ENCODE peak calls at places on chromosomes 11 and 22, in five cellular contexts. R is A549, S is left ventricle myocardium inferior, O is cardiac fibroblast, A is psoas muscle. W is an unnamed sample.

GRCh38 chr11:36191941-36192340 is 97.3 kb downstream of the COMMD9 start:
- DNase-seq in R (no peak), S (no peak), O (no peak), A (no peak), W (no peak)

GRCh38 chr11:36362902-36363301 is 66.8 kb downstream of the PRR5L start:
- DNase-seq in R (no peak), S (no peak), O (peak; percentile 58), A (no peak), W (no peak)

GRCh38 chr22:50178871-50179869 is 6.5 kb upstream of the TRABD start:
- DNase-seq in R (no peak), S (no peak), O (no peak), A (no peak), W (no peak)

GRCh38 chr22:36198482-36198881 is 3.1 kb downstream of the APOL4 start:
- DNase-seq in R (no peak), S (no peak), O (no peak), A (no peak), W (no peak)

GRCh38 chr11:71927813-71928738 is at the start of gene XNDC1N:
- DNase-seq in R (peak; percentile 90), S (peak; percentile 47), O (peak; percentile 92), A (peak; percentile 58), W (peak; percentile 71)

GRCh38 chr22:19886605-19887250 is 32.1 kb upstream of the GNB1L start:
- DNase-seq in R (no peak), S (peak; percentile 17), O (peak; percentile 72), A (peak; percentile 25), W (no peak)

GRCh38 chr22:48498526-48499331 is 1328.9 kb downstream of the BRD1 start:
- DNase-seq in R (no peak), S (no peak), O (no peak), A (no peak), W (no peak)

GRCh38 chr22:40247976-40248375 is 70.3 kb downstream of the TNRC6B start:
- DNase-seq in R (no peak), S (no peak), O (no peak), A (no peak), W (no peak)

GRCh38 chr22:30114356-30114755 is 34.1 kb downstream of the HORMAD2 start:
- DNase-seq in R (no peak), S (no peak), O (no peak), A (no peak), W (no peak)

GRCh38 chr11:1844221-1845094 is 5.7 kb downstream of the TNNI2 start:
- DNase-seq in R (peak; percentile 50), S (peak; percentile 73), O (no peak), A (peak; percentile 63), W (peak; percentile 70)

GRCh38 chr22:27581688-27582087 is 219.9 kb downstream of the MN1 start:
- DNase-seq in R (no peak), S (peak; percentile 91), O (peak; percentile 43), A (peak; percentile 85), W (peak; percentile 52)

GRCh38 chr22:33831651-33832050 is 88.6 kb downstream of the LARGE1 start:
- DNase-seq in R (no peak), S (no peak), O (no peak), A (no peak), W (no peak)

GRCh38 chr11:118449316-118449918 is 13.1 kb downstream of the KMT2A start:
- DNase-seq in R (no peak), S (no peak), O (no peak), A (no peak), W (no peak)

GRCh38 chr11:118447423-118447822 is 11.1 kb downstream of the KMT2A start:
- DNase-seq in R (no peak), S (no peak), O (no peak), A (no peak), W (no peak)

GRCh38 chr11:118448294-118448693 is 12.0 kb downstream of the KMT2A start:
- DNase-seq in R (no peak), S (no peak), O (peak; percentile 69), A (no peak), W (no peak)

GRCh38 chr11:118450451-118450850 is 14.2 kb downstream of the KMT2A start:
- DNase-seq in R (no peak), S (no peak), O (no peak), A (no peak), W (no peak)
- H3K4me3 ChIP-seq in R (no peak overlapping the region), S (no peak overlapping the region), O (no peak overlapping the region), A (no peak overlapping the region), W (no peak overlapping the region)

GRCh38 chr22:31122532-31123291 is at the start of gene INPP5J:
- DNase-seq in R (peak; percentile 24), S (peak; percentile 59), O (peak; percentile 46), A (peak; percentile 40), W (peak; percentile 84)
- H3K4me3 ChIP-seq in R (peak within 1 kb of the TSS; percentile 62), S (peak within 1 kb of the TSS; percentile 72), O (peak within 1 kb of the TSS; percentile 31), A (peak within 1 kb of the TSS; percentile 63), W (peak within 1 kb of the TSS; percentile 38)

GRCh38 chr11:70063555-70063954 is 14.6 kb upstream of the ANO1 start:
- DNase-seq in R (no peak), S (no peak), O (no peak), A (no peak), W (no peak)
- H3K4me3 ChIP-seq in R (no peak overlapping the region), S (no peak overlapping the region), O (no peak overlapping the region), A (no peak overlapping the region), W (no peak overlapping the region)

GRCh38 chr11:10456519-10456918 is 1.5 kb downstream of the AMPD3 start:
- DNase-seq in R (no peak), S (no peak), O (no peak), A (no peak), W (no peak)
- H3K4me3 ChIP-seq in R (peak overlapping the region; percentile 36), S (peak overlapping the region; percentile 48), O (peak overlapping the region; percentile 4), A (peak overlapping the region; percentile 75), W (peak overlapping the region; percentile 21)

GRCh38 chr11:107562647-107563208 is 2.8 kb downstream of the ALKBH8 start:
- DNase-seq in R (peak; percentile 64), S (no peak), O (peak; percentile 84), A (no peak), W (no peak)
- H3K4me3 ChIP-seq in R (no peak overlapping the region), S (no peak overlapping the region), O (no peak overlapping the region), A (no peak overlapping the region), W (no peak overlapping the region)